ENCODE peak calls at places on chromosomes 6 and 20, in five cellular contexts. I is esophagus muscularis mucosa, Y is prostate gland, M is kidney epithelial cell, T is IMR-90. A is an unnamed sample.

GRCh38 chr20:25022680-25023079 is 30.1 kb upstream of the APMAP start:
- DNase-seq in Y (no peak), I (no peak), M (no peak), T (no peak), A (no peak)

GRCh38 chr6:367891-368630 is 23.5 kb upstream of the IRF4 start:
- DNase-seq in Y (no peak), I (no peak), T (no peak), M (no peak), A (no peak)

GRCh38 chr6:134674562-134674961 is 275.3 kb downstream of the ALDH8A1 start:
- DNase-seq in I (no peak), T (no peak), Y (no peak), M (no peak), A (no peak)

GRCh38 chr20:24584538-24585356 is 115.3 kb downstream of the SYNDIG1 start:
- DNase-seq in M (peak; percentile 39), I (peak; percentile 88), Y (no peak), T (peak; percentile 59), A (no peak)

GRCh38 chr6:142462260-142462659 is 160.5 kb downstream of the ADGRG6 start:
- DNase-seq in T (no peak), I (no peak), M (no peak), Y (no peak), A (no peak)

GRCh38 chr6:77551135-77551534 is 87.8 kb upstream of the HTR1B start:
- DNase-seq in I (no peak), Y (no peak), T (no peak), M (no peak), A (no peak)

GRCh38 chr20:539848-540247 is 3.7 kb downstream of the CSNK2A1 start:
- DNase-seq in M (no peak), T (peak; percentile 49), I (no peak), Y (no peak), A (no peak)

GRCh38 chr20:5864428-5864827 is 85.9 kb downstream of the TRMT6 start:
- DNase-seq in T (no peak), M (no peak), I (no peak), Y (no peak), A (no peak)

GRCh38 chr20:44495257-44495656 is 19.6 kb downstream of the TTPAL start:
- DNase-seq in Y (no peak), I (no peak), M (peak; percentile 70), T (peak; percentile 87), A (peak; percentile 42)

GRCh38 chr6:112113371-112113770 is 26.0 kb downstream of the FAM229B start:
- DNase-seq in I (no peak), T (peak; percentile 20), Y (no peak), M (no peak), A (no peak)

GRCh38 chr20:50788868-50789125 is 6.1 kb upstream of the BCAS4 start:
- DNase-seq in Y (no peak), I (no peak), T (no peak), M (no peak), A (no peak)

DNA sequence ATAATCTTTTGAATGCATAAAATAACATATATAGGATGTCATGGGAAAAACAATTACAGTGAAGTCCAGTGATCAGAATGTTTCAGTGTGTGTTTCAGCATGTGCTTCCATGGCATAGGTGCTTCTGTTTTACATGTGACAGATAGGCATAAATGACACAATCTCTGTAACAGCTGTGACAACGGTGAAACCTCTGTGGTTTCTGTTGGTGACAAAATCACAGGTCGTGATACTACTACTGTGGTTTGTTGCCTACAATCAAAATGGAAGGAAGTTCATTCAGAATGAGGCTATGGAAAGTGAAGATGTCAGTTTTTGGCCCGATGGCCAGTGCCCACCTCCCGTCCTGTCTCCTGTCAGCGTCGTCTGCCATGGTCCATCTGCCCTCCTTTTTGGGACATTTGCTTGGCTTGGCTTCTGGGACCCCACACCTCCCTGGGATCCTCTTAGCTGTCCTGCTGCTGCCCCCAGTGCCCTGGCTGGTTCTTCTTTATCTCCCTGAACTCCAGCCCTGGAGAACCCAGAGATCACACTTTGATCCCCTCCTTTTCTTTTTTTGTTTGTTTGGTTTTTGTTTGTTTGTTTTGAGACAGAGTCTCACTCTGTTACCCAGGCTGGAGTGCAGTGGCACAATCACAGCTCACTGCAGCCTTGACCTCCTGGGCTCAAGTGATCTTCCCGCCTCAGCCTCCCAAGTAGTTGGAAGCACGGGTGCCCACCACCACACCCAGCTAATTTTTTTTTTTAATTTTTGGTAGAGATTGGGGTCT is 79.3 kb upstream of the NAA20 start:
- DNase-seq in T (no peak), M (no peak), I (no peak), Y (no peak), A (no peak)
- H3K4me3 ChIP-seq in T (no peak overlapping the region), M (no peak overlapping the region), I (peak overlapping the region; percentile 32), Y (no peak overlapping the region), A (no peak overlapping the region)

DNA sequence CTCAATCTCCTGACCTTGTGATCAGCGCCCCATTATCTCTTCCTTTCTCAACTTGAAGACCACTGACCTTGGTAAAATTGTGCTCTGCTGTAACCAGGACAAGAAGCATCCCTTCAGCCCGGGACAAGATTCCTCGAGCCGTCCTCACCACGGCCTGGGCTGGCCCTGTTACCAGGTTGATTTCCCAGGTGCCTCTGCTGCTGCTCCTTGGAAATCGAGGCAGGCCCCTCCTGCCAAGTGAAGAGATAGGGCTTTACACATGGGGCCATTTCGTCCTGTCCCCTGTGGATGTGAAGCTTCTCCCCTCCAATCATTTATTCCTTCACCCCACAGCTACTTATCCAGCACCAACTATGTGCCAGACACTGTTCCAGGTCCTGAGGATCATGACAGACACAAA is 21.5 kb downstream of the RAB44 start:
- DNase-seq in T (no peak), Y (no peak), I (no peak), M (no peak), A (no peak)
- TF ChIP-seq CTCF in T (no peak), Y (no peak), I (no peak), M (no peak), A (no peak)

GRCh38 chr6:166410426-166410935 is 27.7 kb upstream of the MPC1 start:
- DNase-seq in T (no peak), I (no peak), Y (no peak), M (no peak), A (no peak)
- H3K36me3 ChIP-seq in T (peaks cover 38% of the 10 kb centered on the region), I (peaks cover 54% of the 10 kb centered on the region), Y (no peaks in the 10 kb centered on the region), M (no peaks in the 10 kb centered on the region), A (peaks cover 12% of the 10 kb centered on the region)

GRCh38 chr6:150981669-150982068 is 116.2 kb downstream of the MTHFD1L start:
- DNase-seq in I (no peak), M (no peak), T (no peak), Y (no peak), A (no peak)
- H3K4me3 ChIP-seq in I (no peak overlapping the region), M (no peak overlapping the region), T (no peak overlapping the region), Y (no peak overlapping the region), A (no peak overlapping the region)

GRCh38 chr6:37807656-37808055 is 11.9 kb upstream of the ZFAND3 start:
- DNase-seq in I (no peak), T (no peak), M (peak; percentile 48), Y (no peak), A (no peak)
- TF ChIP-seq CTCF in I (no peak), T (no peak), M (peak; percentile 50), Y (peak; percentile 3), A (peak; percentile 22)

DNA sequence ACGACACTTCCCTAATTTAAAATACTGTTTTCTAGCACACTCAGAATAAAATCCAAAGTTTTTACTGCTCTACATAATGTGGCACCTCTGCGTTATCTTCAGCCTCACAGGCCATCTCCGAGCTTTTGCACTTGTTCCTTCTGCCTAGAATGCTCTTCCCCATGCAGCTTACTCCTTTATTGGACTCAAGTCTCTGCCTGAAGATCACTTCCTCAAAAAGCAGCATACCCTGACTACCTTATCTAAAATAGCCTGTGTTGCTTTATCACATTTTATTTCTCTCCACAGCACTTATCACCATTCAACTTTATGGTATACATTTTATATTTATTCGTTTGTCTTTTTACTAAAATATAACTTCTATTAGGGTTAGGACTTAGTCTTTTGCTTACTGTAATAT is 2.3 kb downstream of the ZNF322 start:
- DNase-seq in Y (no peak), M (no peak), I (no peak), T (no peak), A (no peak)
- H3K36me3 ChIP-seq in Y (no peaks in the 10 kb centered on the region), M (no peaks in the 10 kb centered on the region), I (peaks cover 46% of the 10 kb centered on the region), T (peaks cover 8% of the 10 kb centered on the region), A (peaks cover 3% of the 10 kb centered on the region)

DNA sequence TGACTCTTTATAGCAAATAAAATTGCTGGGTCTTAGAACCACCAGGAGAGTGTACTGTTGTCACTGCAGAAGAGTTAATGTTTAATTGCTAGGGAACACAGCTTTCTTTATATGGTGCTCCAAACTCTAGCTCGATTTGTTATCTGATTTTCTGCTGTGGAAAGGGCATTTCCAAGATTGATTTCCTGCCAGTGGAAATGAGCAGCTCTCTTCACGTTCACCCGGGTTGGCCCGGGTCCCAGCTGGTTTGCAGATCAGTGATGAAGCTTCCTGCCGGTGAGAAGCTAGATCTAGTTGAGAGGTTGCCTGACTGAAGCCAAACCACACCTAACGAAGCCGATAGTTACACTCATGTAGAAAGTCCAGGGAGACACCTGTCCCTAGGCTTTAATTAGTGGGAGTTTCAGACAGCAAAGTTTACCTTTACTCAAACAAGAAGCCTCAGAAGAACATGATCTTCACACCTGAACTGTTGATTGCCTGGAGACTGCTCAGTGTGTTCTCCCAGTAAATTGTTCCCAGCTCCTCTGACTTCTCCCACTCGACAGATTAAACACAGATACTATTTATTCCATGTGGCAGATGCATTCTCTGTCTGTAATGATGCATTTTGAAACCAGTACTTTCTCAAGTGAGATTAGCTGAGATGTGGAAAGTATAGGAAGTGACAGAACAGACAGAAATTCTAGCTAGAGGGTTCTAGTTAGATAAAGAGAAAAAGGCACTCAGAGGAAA is 27.8 kb downstream of the PAQR8 start:
- DNase-seq in I (no peak), Y (peak; percentile 66), T (peak; percentile 50), M (peak; percentile 54), A (no peak)
- H3K4me3 ChIP-seq in I (no peak overlapping the region), Y (no peak overlapping the region), T (no peak overlapping the region), M (no peak overlapping the region), A (no peak overlapping the region)

GRCh38 chr20:34018166-34018565 is 24.5 kb downstream of the RALY start:
- DNase-seq in M (no peak), T (no peak), Y (no peak), I (no peak), A (no peak)
- TF ChIP-seq CTCF in M (no peak), T (no peak), Y (no peak), I (no peak), A (no peak)

GRCh38 chr6:25219147-25219546 is 60.0 kb upstream of the CARMIL1 start:
- DNase-seq in Y (no peak), T (no peak), M (no peak), I (no peak), A (no peak)

GRCh38 chr6:25219581-25220249 is 59.5 kb upstream of the CARMIL1 start:
- DNase-seq in Y (no peak), T (no peak), M (no peak), I (no peak), A (no peak)

GRCh38 chr6:25215881-25216280 is 63.3 kb upstream of the CARMIL1 start:
- DNase-seq in M (no peak), Y (no peak), T (no peak), I (no peak), A (no peak)

GRCh38 chr6:25218346-25218745 is 60.8 kb upstream of the CARMIL1 start:
- DNase-seq in Y (no peak), I (no peak), M (no peak), T (no peak), A (no peak)

GRCh38 chr6:25217275-25217674 is 61.9 kb upstream of the CARMIL1 start:
- DNase-seq in T (no peak), I (no peak), Y (no peak), M (no peak), A (no peak)
- H3K36me3 ChIP-seq in T (no peaks in the 10 kb centered on the region), I (no peaks in the 10 kb centered on the region), Y (no peaks in the 10 kb centered on the region), M (no peaks in the 10 kb centered on the region), A (no peaks in the 10 kb centered on the region)